ENCODE peak calls at places on chromosomes 11 and 22, in six cellular contexts. B is uterus, U is sigmoid colon, V is HCT116, O is esophagus squamous epithelium, H is A549. N is an unnamed sample.

GRCh38 chr11:20201231-20201630 is 41.0 kb upstream of the DBX1 start:
- DNase-seq in B (no peak), U (no peak), V (no peak), O (no peak), H (no peak), N (no peak)

GRCh38 chr22:47835726-47836125 is 1073.3 kb downstream of the TBC1D22A start:
- DNase-seq in B (no peak), U (no peak), V (peak; percentile 18), O (no peak), H (peak; percentile 64), N (no peak)

GRCh38 chr11:134541355-134541754 is 129.3 kb upstream of the B3GAT1 start:
- DNase-seq in B (no peak), U (no peak), V (no peak), O (no peak), H (no peak), N (no peak)

GRCh38 chr22:19648419-19648929 is 65.8 kb upstream of the SEPTIN5 start:
- DNase-seq in B (no peak), U (no peak), V (peak; percentile 13), O (no peak), H (no peak), N (no peak)

GRCh38 chr11:117318738-117319137 is 2.7 kb upstream of the BACE1 start:
- DNase-seq in B (no peak), U (no peak), V (no peak), O (no peak), H (no peak), N (no peak)

GRCh38 chr11:104222464-104222863 is 58.5 kb upstream of the PDGFD start:
- DNase-seq in B (no peak), U (no peak), V (no peak), O (no peak), H (no peak), N (no peak)

GRCh38 chr11:16909375-16910035 is 104.7 kb downstream of the PLEKHA7 start:
- DNase-seq in B (no peak), U (no peak), V (no peak), O (no peak), H (no peak), N (no peak)

GRCh38 chr22:39623603-39624500 is 53.3 kb downstream of the CACNA1I start:
- DNase-seq in B (no peak), U (no peak), V (no peak), O (no peak), H (no peak), N (no peak)

GRCh38 chr11:75734491-75735180 is 17.0 kb downstream of the MOGAT2 start:
- DNase-seq in B (no peak), U (no peak), V (no peak), O (no peak), H (no peak), N (peak; percentile 60)

GRCh38 chr11:66113132-66113856 is 43.2 kb downstream of the PACS1 start:
- DNase-seq in B (no peak), U (no peak), V (peak; percentile 43), O (no peak), H (peak; percentile 89), N (no peak)

GRCh38 chr11:18011633-18012313 is 1.1 kb downstream of the SERGEF start:
- DNase-seq in B (no peak), U (no peak), V (no peak), O (no peak), H (no peak), N (no peak)

GRCh38 chr11:13440100-13440855 is 22.7 kb downstream of the BTBD10 start:
- DNase-seq in B (no peak), U (no peak), V (peak; percentile 3), O (no peak), H (peak; percentile 78), N (peak; percentile 20)

GRCh38 chr11:19683141-19683805 is 29.4 kb upstream of the NAV2 start:
- DNase-seq in B (no peak), U (peak; percentile 94), V (no peak), O (no peak), H (no peak), N (peak; percentile 76)

GRCh38 chr11:115145316-115145715 is 358.9 kb downstream of the CADM1 start:
- DNase-seq in B (no peak), U (no peak), V (no peak), O (no peak), H (no peak), N (no peak)

GRCh38 chr11:75334976-75335375 is 16.5 kb downstream of the ARRB1 start:
- DNase-seq in B (no peak), U (no peak), V (no peak), O (no peak), H (no peak), N (no peak)

GRCh38 chr22:19845369-19845722 is 9.3 kb downstream of the GNB1L start:
- DNase-seq in B (no peak), U (no peak), V (no peak), O (no peak), H (no peak), N (no peak)

GRCh38 chr11:79269923-79270322 is 170.9 kb downstream of the TENM4 start:
- DNase-seq in B (no peak), U (no peak), V (no peak), O (no peak), H (no peak), N (no peak)

GRCh38 chr11:115848080-115848479 is 343.9 kb upstream of the CADM1 start:
- DNase-seq in B (no peak), U (no peak), V (no peak), O (no peak), H (no peak), N (no peak)

GRCh38 chr11:15938983-15939382 is 417.4 kb downstream of the SOX6 start:
- DNase-seq in B (no peak), U (no peak), V (no peak), O (no peak), H (no peak), N (no peak)

DNA sequence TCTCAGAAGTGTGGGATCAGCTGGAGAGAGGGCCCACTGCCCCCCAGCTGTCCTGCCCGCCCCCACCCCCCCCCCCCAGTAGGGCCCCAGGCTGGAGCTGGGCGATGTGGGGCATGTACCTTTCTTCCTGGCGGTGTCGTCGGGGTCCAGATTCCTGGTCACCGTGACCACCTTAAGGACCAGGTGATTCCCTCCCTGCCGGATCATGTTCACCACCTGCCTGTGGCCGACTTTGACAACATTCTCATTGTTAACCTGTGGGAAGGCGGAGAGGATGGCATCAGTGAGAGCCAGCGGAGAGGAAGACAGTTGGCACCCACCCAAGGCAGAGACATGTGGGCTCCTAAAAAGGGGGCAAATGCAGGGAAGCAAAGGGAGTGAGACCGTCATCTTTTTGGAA is 104.3 kb downstream of the CTTN start:
- DNase-seq in B (no peak), U (peak; percentile 46), V (no peak), O (no peak), H (no peak), N (no peak)
- TF ChIP-seq POLR2A in B (no peak), U (no peak), V (no peak), O (no peak), H (no peak), N (no peak)

GRCh38 chr11:128297805-128298204 is 289.6 kb downstream of the ETS1 start:
- DNase-seq in B (no peak), U (no peak), V (no peak), O (no peak), H (no peak), N (no peak)

GRCh38 chr11:128300785-128301184 is 286.6 kb downstream of the ETS1 start:
- DNase-seq in B (no peak), U (no peak), V (no peak), O (no peak), H (no peak), N (no peak)

GRCh38 chr11:128299132-128299726 is 288.1 kb downstream of the ETS1 start:
- DNase-seq in B (no peak), U (no peak), V (no peak), O (no peak), H (no peak), N (peak; percentile 84)

GRCh38 chr11:128297111-128297651 is 290.2 kb downstream of the ETS1 start:
- DNase-seq in B (no peak), U (no peak), V (no peak), O (no peak), H (no peak), N (no peak)

DNA sequence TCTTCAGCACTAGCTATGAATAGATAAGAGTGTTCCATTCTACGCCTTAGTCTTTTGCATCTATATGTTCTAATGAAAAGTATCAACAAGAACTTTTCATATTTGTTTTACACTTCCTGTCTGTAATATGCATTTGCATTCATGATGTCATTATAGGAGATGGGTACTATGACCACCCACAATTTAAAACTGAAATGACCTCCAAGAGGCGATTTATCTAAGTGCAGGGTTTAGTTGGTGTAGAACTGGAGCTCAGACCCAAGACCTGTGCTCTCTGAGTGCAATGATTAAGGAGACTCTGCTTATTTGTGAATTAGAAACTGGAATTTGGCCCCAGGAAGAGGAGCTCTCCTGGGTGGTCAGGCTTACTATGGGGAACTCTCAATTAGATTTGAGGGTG is 289.1 kb downstream of the ETS1 start:
- DNase-seq in B (no peak), U (no peak), V (no peak), O (no peak), H (no peak), N (no peak)
- H3K4me3 ChIP-seq in B (no peak overlapping the region), U (no peak overlapping the region), V (no peak overlapping the region), O (no peak overlapping the region), H (no peak overlapping the region), N (no peak overlapping the region)

GRCh38 chr11:6319001-6319878 is 1.1 kb downstream of the CAVIN3 start:
- DNase-seq in B (peak; percentile 54), U (peak; percentile 84), V (no peak), O (no peak), H (peak; percentile 6), N (peak; percentile 20)
- TF ChIP-seq POLR2A in B (peak; percentile 46), U (peak; percentile 53), V (no peak), O (no peak), H (no peak), N (no peak)

DNA sequence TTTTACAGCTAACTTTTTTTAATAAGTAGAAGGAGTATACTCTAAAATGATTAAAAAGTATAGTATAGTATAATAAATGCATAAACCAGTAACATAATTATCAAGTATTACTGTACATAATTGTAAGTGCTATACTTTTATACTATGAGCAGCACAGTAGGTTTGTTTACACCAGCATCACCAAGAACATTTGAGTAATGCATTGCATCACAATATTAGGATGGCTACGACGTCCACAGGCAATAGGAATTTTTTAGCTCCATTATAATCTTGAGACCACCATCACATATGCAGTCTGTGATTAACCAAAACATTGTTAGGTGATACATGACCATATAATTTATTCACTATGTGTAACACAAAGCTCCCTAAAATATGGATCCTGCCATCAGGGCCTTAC is 20.4 kb downstream of the RNF141 start:
- DNase-seq in B (no peak), U (no peak), V (no peak), O (no peak), H (no peak), N (no peak)
- H3K4me3 ChIP-seq in B (no peak overlapping the region), U (no peak overlapping the region), V (no peak overlapping the region), O (no peak overlapping the region), H (no peak overlapping the region), N (no peak overlapping the region)

GRCh38 chr22:50474711-50475651 is at the start of gene SBF1:
- DNase-seq in B (peak; percentile 92), U (peak; percentile 95), V (peak; percentile 78), O (peak; percentile 43), H (peak; percentile 82), N (peak; percentile 98)
- TF ChIP-seq POLR2A in B (peak; percentile 90), U (no peak), V (peak; percentile 67), O (no peak), H (peak; percentile 69), N (no peak)